ENCODE peak calls at places on chromosome 3, in nine cellular contexts. One of them, this sample, is unnamed.

GRCh38 chr3:21447471-21448205 is 303.4 kb downstream of the ZNF385D start:
- DNase-seq in CD8-positive, alpha-beta T cell: no peak
- DNase-seq in brain microvascular endothelial cell: no peak
- DNase-seq in A549: no peak
- DNase-seq in kidney: no peak
- DNase-seq in kidney epithelial cell: no peak
- DNase-seq in pancreas: no peak
- DNase-seq in prostate gland: no peak
- DNase-seq in cardiac muscle cell: no peak
- DNase-seq in this sample: peak; percentile 68

GRCh38 chr3:139388961-139389551 is 391 bp downstream of the COPB2 start:
- DNase-seq in kidney epithelial cell: no peak
- DNase-seq in pancreas: no peak
- DNase-seq in CD8-positive, alpha-beta T cell: no peak
- DNase-seq in prostate gland: no peak
- DNase-seq in brain microvascular endothelial cell: no peak
- DNase-seq in A549: no peak
- DNase-seq in kidney: no peak
- DNase-seq in cardiac muscle cell: no peak
- DNase-seq in this sample: no peak

GRCh38 chr3:13662238-13662847 is 113.4 kb downstream of the FBLN2 start:
- DNase-seq in CD8-positive, alpha-beta T cell: no peak
- DNase-seq in kidney: no peak
- DNase-seq in prostate gland: no peak
- DNase-seq in kidney epithelial cell: no peak
- DNase-seq in cardiac muscle cell: no peak
- DNase-seq in A549: no peak
- DNase-seq in pancreas: no peak
- DNase-seq in brain microvascular endothelial cell: no peak
- DNase-seq in this sample: no peak

GRCh38 chr3:8505621-8506020 is 4.0 kb downstream of the LMCD1 start:
- DNase-seq in kidney epithelial cell: no peak
- DNase-seq in brain microvascular endothelial cell: no peak
- DNase-seq in pancreas: peak; percentile 66
- DNase-seq in cardiac muscle cell: no peak
- DNase-seq in kidney: no peak
- DNase-seq in prostate gland: peak; percentile 90
- DNase-seq in CD8-positive, alpha-beta T cell: no peak
- DNase-seq in A549: no peak
- DNase-seq in this sample: no peak

GRCh38 chr3:128537091-128537703 is 44.2 kb upstream of the GATA2 start:
- DNase-seq in prostate gland: no peak
- DNase-seq in pancreas: no peak
- DNase-seq in A549: peak; percentile 23
- DNase-seq in CD8-positive, alpha-beta T cell: no peak
- DNase-seq in brain microvascular endothelial cell: no peak
- DNase-seq in kidney epithelial cell: no peak
- DNase-seq in cardiac muscle cell: no peak
- DNase-seq in kidney: no peak
- DNase-seq in this sample: no peak

GRCh38 chr3:136266468-136266867 is 16.3 kb downstream of the PCCB start:
- DNase-seq in kidney epithelial cell: no peak
- DNase-seq in cardiac muscle cell: no peak
- DNase-seq in prostate gland: no peak
- DNase-seq in A549: peak; percentile 60
- DNase-seq in kidney: no peak
- DNase-seq in brain microvascular endothelial cell: no peak
- DNase-seq in pancreas: no peak
- DNase-seq in CD8-positive, alpha-beta T cell: no peak
- DNase-seq in this sample: no peak

GRCh38 chr3:23601020-23601822 is 204.5 kb upstream of the UBE2E1 start:
- DNase-seq in prostate gland: no peak
- DNase-seq in kidney: no peak
- DNase-seq in CD8-positive, alpha-beta T cell: no peak
- DNase-seq in kidney epithelial cell: peak; percentile 39
- DNase-seq in brain microvascular endothelial cell: no peak
- DNase-seq in cardiac muscle cell: no peak
- DNase-seq in pancreas: no peak
- DNase-seq in A549: no peak
- DNase-seq in this sample: peak; percentile 33

GRCh38 chr3:140723576-140723975 is 45.7 kb downstream of the TRIM42 start:
- DNase-seq in prostate gland: no peak
- DNase-seq in A549: no peak
- DNase-seq in kidney: no peak
- DNase-seq in cardiac muscle cell: no peak
- DNase-seq in kidney epithelial cell: no peak
- DNase-seq in pancreas: no peak
- DNase-seq in brain microvascular endothelial cell: no peak
- DNase-seq in CD8-positive, alpha-beta T cell: no peak
- DNase-seq in this sample: no peak

GRCh38 chr3:158058775-158059174 is 47.4 kb downstream of the SHOX2 start:
- DNase-seq in prostate gland: no peak
- DNase-seq in kidney: no peak
- DNase-seq in A549: no peak
- DNase-seq in CD8-positive, alpha-beta T cell: no peak
- DNase-seq in brain microvascular endothelial cell: no peak
- DNase-seq in pancreas: no peak
- DNase-seq in kidney epithelial cell: no peak
- DNase-seq in cardiac muscle cell: no peak
- DNase-seq in this sample: no peak

GRCh38 chr3:69085543-69086132 is 901 bp downstream of the ARL6IP5 start:
- DNase-seq in prostate gland: peak; percentile 22
- DNase-seq in CD8-positive, alpha-beta T cell: no peak
- DNase-seq in kidney: peak; percentile 80
- DNase-seq in A549: no peak
- DNase-seq in pancreas: peak; percentile 11
- DNase-seq in brain microvascular endothelial cell: no peak
- DNase-seq in cardiac muscle cell: no peak
- DNase-seq in kidney epithelial cell: no peak
- DNase-seq in this sample: peak; percentile 39

GRCh38 chr3:65006300-65006739 is 318.5 kb upstream of the ADAMTS9 start:
- DNase-seq in A549: no peak
- DNase-seq in CD8-positive, alpha-beta T cell: no peak
- DNase-seq in kidney epithelial cell: peak; percentile 41
- DNase-seq in brain microvascular endothelial cell: peak; percentile 24
- DNase-seq in cardiac muscle cell: no peak
- DNase-seq in pancreas: no peak
- DNase-seq in prostate gland: no peak
- DNase-seq in kidney: no peak
- DNase-seq in this sample: peak; percentile 25

GRCh38 chr3:119352863-119353527 is 58.8 kb downstream of the ARHGAP31 start:
- DNase-seq in prostate gland: no peak
- DNase-seq in A549: peak; percentile 50
- DNase-seq in CD8-positive, alpha-beta T cell: no peak
- DNase-seq in brain microvascular endothelial cell: peak; percentile 59
- DNase-seq in pancreas: no peak
- DNase-seq in kidney: no peak
- DNase-seq in cardiac muscle cell: no peak
- DNase-seq in kidney epithelial cell: no peak
- DNase-seq in this sample: peak; percentile 87

GRCh38 chr3:13018039-13018431 is 55.2 kb downstream of the IQSEC1 start:
- DNase-seq in A549: no peak
- DNase-seq in CD8-positive, alpha-beta T cell: no peak
- DNase-seq in brain microvascular endothelial cell: no peak
- DNase-seq in kidney: peak; percentile 63
- DNase-seq in pancreas: no peak
- DNase-seq in cardiac muscle cell: no peak
- DNase-seq in kidney epithelial cell: no peak
- DNase-seq in prostate gland: no peak
- DNase-seq in this sample: no peak

GRCh38 chr3:146772211-146772743 is 167.1 kb upstream of the PLSCR5 start:
- DNase-seq in pancreas: no peak
- DNase-seq in kidney: peak; percentile 68
- DNase-seq in CD8-positive, alpha-beta T cell: no peak
- DNase-seq in cardiac muscle cell: no peak
- DNase-seq in prostate gland: no peak
- DNase-seq in A549: no peak
- DNase-seq in brain microvascular endothelial cell: no peak
- DNase-seq in kidney epithelial cell: no peak
- DNase-seq in this sample: no peak

GRCh38 chr3:197787412-197787811 is 3.6 kb upstream of the LRCH3 start:
- DNase-seq in A549: no peak
- DNase-seq in cardiac muscle cell: no peak
- DNase-seq in kidney: no peak
- DNase-seq in pancreas: no peak
- DNase-seq in prostate gland: peak; percentile 49
- DNase-seq in CD8-positive, alpha-beta T cell: no peak
- DNase-seq in brain microvascular endothelial cell: no peak
- DNase-seq in kidney epithelial cell: no peak
- DNase-seq in this sample: no peak

GRCh38 chr3:193829781-193830180 is 236.8 kb downstream of the OPA1 start:
- DNase-seq in cardiac muscle cell: no peak
- DNase-seq in kidney: no peak
- DNase-seq in brain microvascular endothelial cell: peak; percentile 22
- DNase-seq in pancreas: no peak
- DNase-seq in prostate gland: peak; percentile 79
- DNase-seq in A549: no peak
- DNase-seq in CD8-positive, alpha-beta T cell: no peak
- DNase-seq in kidney epithelial cell: peak; percentile 81
- DNase-seq in this sample: no peak

GRCh38 chr3:135531996-135532395 is 433.5 kb upstream of the PPP2R3A start:
- DNase-seq in pancreas: peak; percentile 42
- DNase-seq in kidney epithelial cell: no peak
- DNase-seq in A549: no peak
- DNase-seq in brain microvascular endothelial cell: no peak
- DNase-seq in CD8-positive, alpha-beta T cell: no peak
- DNase-seq in prostate gland: no peak
- DNase-seq in kidney: no peak
- DNase-seq in cardiac muscle cell: no peak
- DNase-seq in this sample: no peak

GRCh38 chr3:142694225-142694624 is 29.6 kb upstream of the TRPC1 start:
- DNase-seq in cardiac muscle cell: no peak
- DNase-seq in kidney: no peak
- DNase-seq in prostate gland: no peak
- DNase-seq in brain microvascular endothelial cell: no peak
- DNase-seq in kidney epithelial cell: no peak
- DNase-seq in CD8-positive, alpha-beta T cell: no peak
- DNase-seq in A549: no peak
- DNase-seq in pancreas: no peak
- DNase-seq in this sample: no peak

GRCh38 chr3:101827211-101828174 is 21.8 kb upstream of the NFKBIZ start:
- DNase-seq in kidney: peak; percentile 88
- DNase-seq in pancreas: peak; percentile 63
- DNase-seq in A549: peak; percentile 67
- DNase-seq in CD8-positive, alpha-beta T cell: peak; percentile 79
- DNase-seq in kidney epithelial cell: peak; percentile 48
- DNase-seq in cardiac muscle cell: peak; percentile 89
- DNase-seq in brain microvascular endothelial cell: peak; percentile 88
- DNase-seq in prostate gland: peak; percentile 72
- DNase-seq in this sample: peak; percentile 77

GRCh38 chr3:89000886-89001285 is 106.5 kb upstream of the EPHA3 start:
- DNase-seq in prostate gland: no peak
- DNase-seq in brain microvascular endothelial cell: peak; percentile 51
- DNase-seq in kidney: no peak
- DNase-seq in A549: no peak
- DNase-seq in kidney epithelial cell: peak; percentile 19
- DNase-seq in cardiac muscle cell: peak; percentile 9
- DNase-seq in CD8-positive, alpha-beta T cell: no peak
- DNase-seq in pancreas: no peak
- DNase-seq in this sample: no peak

GRCh38 chr3:197901626-197902025 is 48.4 kb upstream of the RPL35A start:
- DNase-seq in pancreas: no peak
- DNase-seq in prostate gland: no peak
- DNase-seq in cardiac muscle cell: no peak
- DNase-seq in kidney epithelial cell: no peak
- DNase-seq in kidney: no peak
- DNase-seq in A549: no peak
- DNase-seq in CD8-positive, alpha-beta T cell: no peak
- DNase-seq in brain microvascular endothelial cell: no peak
- DNase-seq in this sample: no peak

GRCh38 chr3:125375950-125376679 is 990 bp upstream of the ZNF148 start:
- DNase-seq in kidney epithelial cell: no peak
- DNase-seq in cardiac muscle cell: no peak
- DNase-seq in brain microvascular endothelial cell: no peak
- DNase-seq in A549: peak; percentile 45
- DNase-seq in CD8-positive, alpha-beta T cell: no peak
- DNase-seq in kidney: no peak
- DNase-seq in pancreas: no peak
- DNase-seq in prostate gland: peak; percentile 8
- DNase-seq in this sample: peak; percentile 12

GRCh38 chr3:30353711-30354467 is 252.5 kb upstream of the TGFBR2 start:
- DNase-seq in brain microvascular endothelial cell: no peak
- DNase-seq in prostate gland: no peak
- DNase-seq in A549: no peak
- DNase-seq in pancreas: no peak
- DNase-seq in cardiac muscle cell: no peak
- DNase-seq in CD8-positive, alpha-beta T cell: peak; percentile 71
- DNase-seq in kidney epithelial cell: no peak
- DNase-seq in kidney: no peak
- DNase-seq in this sample: no peak

GRCh38 chr3:156997351-156997750 is 162.6 kb downstream of the CCNL1 start:
- DNase-seq in kidney: no peak
- DNase-seq in cardiac muscle cell: no peak
- DNase-seq in brain microvascular endothelial cell: no peak
- DNase-seq in CD8-positive, alpha-beta T cell: no peak
- DNase-seq in pancreas: no peak
- DNase-seq in kidney epithelial cell: no peak
- DNase-seq in prostate gland: no peak
- DNase-seq in A549: no peak
- DNase-seq in this sample: peak; percentile 37
- H3K4me3 ChIP-seq in kidney: no peak overlapping the region
- H3K4me3 ChIP-seq in cardiac muscle cell: no peak overlapping the region
- H3K4me3 ChIP-seq in brain microvascular endothelial cell: no peak overlapping the region
- H3K4me3 ChIP-seq in CD8-positive, alpha-beta T cell: no peak overlapping the region
- H3K4me3 ChIP-seq in pancreas: no peak overlapping the region
- H3K4me3 ChIP-seq in kidney epithelial cell: no peak overlapping the region
- H3K4me3 ChIP-seq in prostate gland: no peak overlapping the region
- H3K4me3 ChIP-seq in A549: no peak overlapping the region
- H3K4me3 ChIP-seq in this sample: no peak overlapping the region

GRCh38 chr3:121493431-121493830 is 52.4 kb downstream of the POLQ start:
- DNase-seq in prostate gland: no peak
- DNase-seq in cardiac muscle cell: no peak
- DNase-seq in A549: no peak
- DNase-seq in brain microvascular endothelial cell: no peak
- DNase-seq in kidney: no peak
- DNase-seq in pancreas: no peak
- DNase-seq in kidney epithelial cell: no peak
- DNase-seq in CD8-positive, alpha-beta T cell: no peak
- DNase-seq in this sample: peak; percentile 22
- TF ChIP-seq CTCF in prostate gland: no peak
- TF ChIP-seq CTCF in cardiac muscle cell: no peak
- TF ChIP-seq CTCF in A549: no peak
- TF ChIP-seq CTCF in brain microvascular endothelial cell: peak; percentile 34
- TF ChIP-seq CTCF in kidney: no peak
- TF ChIP-seq CTCF in pancreas: no peak
- TF ChIP-seq CTCF in kidney epithelial cell: no peak
- TF ChIP-seq CTCF in CD8-positive, alpha-beta T cell: no peak
- TF ChIP-seq CTCF in this sample: no peak

GRCh38 chr3:87052499-87053260 is 61.7 kb upstream of the VGLL3 start:
- DNase-seq in pancreas: no peak
- DNase-seq in brain microvascular endothelial cell: peak; percentile 1
- DNase-seq in kidney epithelial cell: no peak
- DNase-seq in cardiac muscle cell: no peak
- DNase-seq in CD8-positive, alpha-beta T cell: no peak
- DNase-seq in A549: no peak
- DNase-seq in kidney: peak; percentile 58
- DNase-seq in prostate gland: no peak
- DNase-seq in this sample: no peak
- H3K4me3 ChIP-seq in pancreas: no peak overlapping the region
- H3K4me3 ChIP-seq in brain microvascular endothelial cell: peak overlapping the region; percentile 23
- H3K4me3 ChIP-seq in kidney epithelial cell: no peak overlapping the region
- H3K4me3 ChIP-seq in cardiac muscle cell: no peak overlapping the region
- H3K4me3 ChIP-seq in CD8-positive, alpha-beta T cell: no peak overlapping the region
- H3K4me3 ChIP-seq in A549: no peak overlapping the region
- H3K4me3 ChIP-seq in kidney: no peak overlapping the region
- H3K4me3 ChIP-seq in prostate gland: no peak overlapping the region
- H3K4me3 ChIP-seq in this sample: no peak overlapping the region

GRCh38 chr3:168648321-168648720 is 552.6 kb upstream of the GOLIM4 start:
- DNase-seq in kidney: no peak
- DNase-seq in kidney epithelial cell: no peak
- DNase-seq in prostate gland: no peak
- DNase-seq in A549: no peak
- DNase-seq in brain microvascular endothelial cell: no peak
- DNase-seq in pancreas: no peak
- DNase-seq in CD8-positive, alpha-beta T cell: no peak
- DNase-seq in cardiac muscle cell: no peak
- DNase-seq in this sample: no peak
- TF ChIP-seq CTCF in kidney: no peak
- TF ChIP-seq CTCF in kidney epithelial cell: no peak
- TF ChIP-seq CTCF in prostate gland: no peak
- TF ChIP-seq CTCF in A549: no peak
- TF ChIP-seq CTCF in brain microvascular endothelial cell: no peak
- TF ChIP-seq CTCF in pancreas: no peak
- TF ChIP-seq CTCF in CD8-positive, alpha-beta T cell: no peak
- TF ChIP-seq CTCF in cardiac muscle cell: no peak
- TF ChIP-seq CTCF in this sample: no peak